ENCODE peak calls at places on chromosomes 16 and 17, in five cellular contexts. Q is H1, R is GM12878, B is WTC11, T is HepG2. S is an unnamed sample.

GRCh38 chr17:57045868-57046671 is 39.0 kb upstream of the AKAP1 start:
- DNase-seq in T (no peak), R (no peak), Q (no peak), B (peak; percentile 36), S (no peak)

GRCh38 chr16:75108792-75109731 is 7.5 kb downstream of the LDHD start:
- DNase-seq in Q (no peak), R (peak; percentile 62), T (no peak), B (no peak), S (no peak)

GRCh38 chr16:60651351-60651750 is 1384.9 kb downstream of the CDH8 start:
- DNase-seq in R (no peak), B (no peak), T (no peak), Q (no peak), S (no peak)

GRCh38 chr17:13117616-13118015 is 99.8 kb upstream of the ELAC2 start:
- DNase-seq in Q (no peak), R (no peak), B (no peak), T (no peak), S (no peak)

GRCh38 chr17:2181206-2181983 is 122.2 kb downstream of the SMG6 start:
- DNase-seq in R (no peak), B (no peak), T (no peak), Q (no peak), S (no peak)

GRCh38 chr17:147796-148740 is 10.7 kb downstream of the SCGB1C2 start:
- DNase-seq in Q (no peak), R (no peak), T (no peak), B (no peak), S (no peak)

GRCh38 chr16:51621610-51622009 is 470.5 kb upstream of the SALL1 start:
- DNase-seq in T (no peak), Q (no peak), R (no peak), B (no peak), S (no peak)

GRCh38 chr17:63918305-63918704 is 334 bp downstream of the GH1 start:
- DNase-seq in Q (no peak), R (no peak), B (peak; percentile 61), T (no peak), S (no peak)

GRCh38 chr16:73202176-73202729 is 154.3 kb upstream of the ZFHX3 start:
- DNase-seq in T (peak; percentile 55), B (no peak), R (no peak), Q (no peak), S (no peak)

GRCh38 chr17:42832934-42833770 is at the start of gene PSME3:
- DNase-seq in Q (peak; percentile 54), T (peak; percentile 88), B (peak; percentile 91), R (peak; percentile 59), S (peak; percentile 90)
- TF ChIP-seq ATF2 in Q (no peak), T (peak; percentile 75), B (no peak), R (no peak), S (no peak)

DNA sequence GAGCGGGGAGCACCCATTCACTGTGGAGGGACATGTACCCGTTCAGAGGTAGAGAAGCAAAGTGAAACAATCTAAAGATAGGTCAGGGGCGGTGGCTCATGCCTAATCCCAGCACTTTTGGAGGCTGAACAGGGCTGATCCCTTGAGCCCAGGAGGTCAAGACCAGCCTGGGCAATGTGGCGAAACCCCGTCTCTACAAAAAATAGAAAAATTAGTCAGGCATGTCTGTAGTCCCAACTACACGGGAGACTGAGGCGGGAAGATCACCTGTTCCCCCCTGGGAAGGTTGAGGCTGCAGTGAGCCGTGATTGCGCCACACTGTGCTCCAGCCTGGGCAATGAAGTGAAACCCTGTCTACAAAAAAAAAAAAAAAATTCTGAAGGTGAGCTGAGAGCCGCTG is 21.7 kb downstream of the MYL4 start:
- DNase-seq in T (no peak), B (no peak), R (peak; percentile 24), Q (no peak), S (no peak)
- TF ChIP-seq ATF2 in T (no peak), B (no peak), R (no peak), Q (no peak), S (no peak)

DNA sequence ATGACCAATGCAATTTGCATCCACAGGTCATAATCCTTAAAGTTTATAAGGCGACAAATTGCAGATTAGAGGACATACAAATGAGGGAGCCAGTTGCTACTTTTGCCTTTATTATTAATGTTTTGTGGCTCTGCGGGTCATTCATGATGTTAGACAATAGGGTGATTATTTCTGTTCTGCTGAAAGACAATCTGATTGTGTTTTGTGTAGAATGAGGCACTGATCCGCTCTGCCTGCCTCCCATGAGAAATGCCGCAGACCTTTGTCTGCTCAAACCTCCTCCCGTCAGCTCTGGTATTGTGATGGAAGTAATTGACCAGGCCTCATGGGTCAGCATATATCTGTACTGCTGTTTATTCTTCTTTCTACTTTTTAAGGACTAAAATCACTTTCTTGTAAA is 224.9 kb downstream of the PRKCA start:
- DNase-seq in T (no peak), Q (no peak), B (no peak), R (no peak), S (no peak)
- TF ChIP-seq ATF2 in T (no peak), Q (no peak), B (no peak), R (no peak), S (no peak)

GRCh38 chr16:11914759-11915643 is 755 bp downstream of the GSPT1 start:
- DNase-seq in Q (no peak), R (no peak), T (no peak), B (peak; percentile 22), S (peak; percentile 75)
- TF ChIP-seq ATF2 in Q (no peak), R (no peak), T (no peak), B (no peak), S (no peak)

GRCh38 chr17:77327181-77327565 is 186.4 kb downstream of the SEC14L1 start:
- DNase-seq in B (peak; percentile 9), Q (no peak), T (no peak), R (no peak), S (no peak)

GRCh38 chr17:77325826-77326581 is 185.2 kb downstream of the SEC14L1 start:
- DNase-seq in B (peak; percentile 8), Q (no peak), R (no peak), T (no peak), S (no peak)

GRCh38 chr17:77326636-77327035 is 185.9 kb downstream of the SEC14L1 start:
- DNase-seq in B (peak; percentile 2), R (no peak), T (no peak), Q (no peak), S (no peak)

GRCh38 chr17:77328823-77329740 is 188.3 kb downstream of the SEC14L1 start:
- DNase-seq in R (no peak), Q (no peak), T (no peak), B (peak; percentile 10), S (no peak)

DNA sequence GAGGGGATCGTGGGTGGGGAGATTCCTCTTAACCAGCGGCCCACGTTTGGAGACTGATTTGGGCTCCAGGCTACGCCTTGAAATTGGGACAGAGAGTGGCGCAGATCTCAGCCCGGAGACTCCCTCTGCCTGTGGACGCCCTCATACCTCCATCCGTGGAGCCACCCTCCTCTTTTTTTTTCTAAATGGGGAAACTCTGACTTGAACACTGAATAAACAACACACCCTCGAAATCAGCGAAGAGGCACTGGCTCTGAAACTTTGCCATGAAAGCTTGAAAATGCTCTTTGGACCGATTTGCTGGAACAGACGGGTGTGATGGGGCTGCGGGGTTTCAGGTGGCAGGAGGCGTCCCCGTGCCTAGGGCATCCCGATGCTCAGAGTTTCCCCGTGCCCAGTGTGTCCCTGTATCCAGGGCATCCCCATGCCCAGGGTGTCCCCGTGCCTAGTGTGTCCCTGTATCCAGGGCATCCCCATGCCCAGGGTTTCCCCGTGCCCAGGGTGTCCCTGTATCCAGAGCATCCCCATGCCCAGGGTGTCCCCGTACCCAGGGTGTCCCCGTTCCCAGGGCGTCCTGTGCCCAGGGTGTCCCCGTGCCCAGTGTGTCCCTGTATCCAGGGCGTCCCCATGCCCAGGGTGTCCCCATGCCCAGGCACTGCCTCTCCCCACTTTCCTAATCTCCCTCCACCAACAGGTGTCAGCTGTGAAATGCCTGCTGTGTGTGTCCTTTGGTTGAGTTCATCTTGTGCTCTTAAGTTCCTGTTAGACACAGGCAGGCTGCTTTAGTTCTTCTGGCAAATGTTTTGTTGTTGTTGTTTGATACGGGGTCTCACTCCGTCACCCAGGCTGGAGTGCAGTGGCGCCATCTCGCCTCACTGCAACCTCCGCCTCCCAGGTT is 187.0 kb downstream of the SEC14L1 start:
- DNase-seq in Q (no peak), R (no peak), B (peak; percentile 10), T (no peak), S (no peak)
- TF ChIP-seq ATF2 in Q (no peak), R (no peak), B (no peak), T (no peak), S (no peak)

GRCh38 chr17:39863918-39864746 is at the start of gene IKZF3:
- DNase-seq in T (peak; percentile 46), B (peak; percentile 85), Q (peak; percentile 44), R (no peak), S (peak; percentile 55)
- TF ChIP-seq ATF2 in T (peak; percentile 60), B (no peak), Q (no peak), R (no peak), S (no peak)

GRCh38 chr17:67055041-67055443 is 10.7 kb downstream of the CACNG1 start:
- DNase-seq in T (no peak), Q (no peak), B (no peak), R (no peak), S (no peak)
- TF ChIP-seq ATF2 in T (no peak), Q (no peak), B (no peak), R (no peak), S (no peak)

DNA sequence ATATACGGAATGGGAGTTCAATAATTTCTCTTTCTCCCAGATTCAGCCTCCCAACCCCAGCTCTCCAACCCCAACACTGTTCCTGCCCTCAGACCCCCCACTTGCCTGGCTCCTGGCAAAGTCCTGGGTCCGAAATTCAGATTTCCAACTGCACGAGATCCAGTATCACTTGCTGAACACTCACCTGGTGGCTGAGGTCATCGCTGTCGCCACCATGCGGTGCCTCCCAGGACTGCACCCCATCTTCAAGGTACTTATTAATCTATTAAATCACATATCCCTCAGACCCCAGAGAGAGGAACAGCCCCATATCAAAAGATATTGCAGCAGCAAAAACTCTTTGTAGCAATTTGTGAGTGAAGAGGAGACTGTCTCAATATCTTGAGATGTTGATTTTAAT is 5.7 kb downstream of the ALOX12 start:
- DNase-seq in Q (no peak), R (no peak), T (no peak), B (peak; percentile 84), S (peak; percentile 70)
- TF ChIP-seq ATF2 in Q (no peak), R (no peak), T (no peak), B (no peak), S (no peak)

S was measured in K562.